ENCODE peak calls at places on chromosomes 1 and 21, in nine cellular contexts. G is CD4-positive, alpha-beta T cell; R is NCI-H1436; J is EL; I is SW480; Y is NCI-H1092 treated with DMSO at 0.1 percent for 48 hours; D is activated CD4-positive, alpha-beta T cell treated with anti-CD3 and anti-CD28 coated beads, Interleukin-2, amount 50 U/mL, for 24 hours; P is amygdala; H is colonic mucosa. S is an unnamed sample.

GRCh38 chr1:17682403-17682802 is 72.7 kb upstream of the ACTL8 start:
- DNase-seq in G (no peak), R (no peak), J (no peak), I (no peak), Y (peak), D (no peak), P (no peak), H (no peak), S (no peak)

GRCh38 chr1:185862235-185862634 is 128.0 kb downstream of the HMCN1 start:
- DNase-seq in G (no peak), R (no peak), J (peak), I (no peak), Y (no peak), D (no peak), P (no peak), H (no peak), S (no peak)

GRCh38 chr1:151693057-151693651 is 23.4 kb downstream of the CELF3 start:
- DNase-seq in G (no peak), R (peak), J (peak), I (peak), Y (peak), D (no peak), P (no peak), H (peak), S (peak)

GRCh38 chr21:33198346-33199135 is 31.2 kb upstream of the IFNAR2 start:
- DNase-seq in G (no peak), R (no peak), J (no peak), I (no peak), Y (no peak), D (no peak), P (peak), H (no peak), S (no peak)

GRCh38 chr1:224014328-224014649 is 99.6 kb upstream of the FBXO28 start:
- DNase-seq in G (no peak), R (no peak), J (no peak), I (no peak), Y (no peak), D (no peak), P (no peak), H (no peak), S (no peak)

GRCh38 chr1:62268315-62268714 is 50.9 kb downstream of the KANK4 start:
- DNase-seq in G (no peak), R (no peak), J (no peak), I (no peak), Y (no peak), D (no peak), P (no peak), H (no peak), S (no peak)

GRCh38 chr1:224781800-224782199 is 147.7 kb upstream of the DNAH14 start:
- DNase-seq in G (no peak), R (no peak), J (no peak), I (no peak), Y (no peak), D (no peak), P (no peak), H (no peak), S (no peak)

GRCh38 chr1:12528021-12528852 is 89.8 kb downstream of the DHRS3 start:
- DNase-seq in G (no peak), R (no peak), J (peak), I (no peak), Y (peak), D (no peak), P (no peak), H (peak), S (no peak)

GRCh38 chr1:54009406-54009805 is 8.6 kb downstream of the LDLRAD1 start:
- DNase-seq in G (no peak), R (no peak), J (no peak), I (no peak), Y (no peak), D (no peak), P (no peak), H (no peak), S (no peak)

GRCh38 chr1:43414634-43415223 is 25.0 kb downstream of the SZT2 start:
- DNase-seq in G (peak), R (peak), J (peak), I (peak), Y (peak), D (no peak), P (peak), H (peak), S (peak)

GRCh38 chr1:234610061-234610581 is at the start of gene IRF2BP2:
- DNase-seq in G (peak), R (peak), J (peak), I (peak), Y (peak), D (peak), P (peak), H (peak), S (peak)

GRCh38 chr1:52072291-52072690 is 16.2 kb downstream of the BTF3L4 start:
- DNase-seq in G (no peak), R (no peak), J (no peak), I (no peak), Y (no peak), D (no peak), P (no peak), H (no peak), S (no peak)

GRCh38 chr1:48898894-48899293 is 122.2 kb upstream of the BEND5 start:
- DNase-seq in G (no peak), R (no peak), J (no peak), I (no peak), Y (no peak), D (no peak), P (no peak), H (no peak), S (no peak)

GRCh38 chr1:161313554-161314200 is 504 bp upstream of the SDHC start:
- DNase-seq in G (no peak), R (no peak), J (no peak), I (peak), Y (peak), D (no peak), P (peak), H (no peak), S (peak)

GRCh38 chr1:61588736-61589381 is 136.1 kb downstream of the TM2D1 start:
- DNase-seq in G (peak), R (peak), J (peak), I (peak), Y (peak), D (peak), P (no peak), H (peak), S (peak)

GRCh38 chr1:175497501-175497900 is 245.9 kb downstream of the TNR start:
- DNase-seq in G (no peak), R (no peak), J (no peak), I (no peak), Y (no peak), D (no peak), P (no peak), H (no peak), S (no peak)

GRCh38 chr1:55318111-55318817 is 103.1 kb upstream of the USP24 start:
- DNase-seq in G (no peak), R (no peak), J (no peak), I (no peak), Y (no peak), D (no peak), P (no peak), H (no peak), S (no peak)

GRCh38 chr1:91876751-91877573 is 9.0 kb downstream of the TGFBR3 start:
- DNase-seq in G (no peak), R (no peak), J (no peak), I (no peak), Y (no peak), D (no peak), P (no peak), H (no peak), S (no peak)

GRCh38 chr1:153610334-153611023 is 2.5 kb downstream of the S100A16 start:
- DNase-seq in G (no peak), R (no peak), J (peak), I (peak), Y (no peak), D (no peak), P (no peak), H (peak), S (no peak)

GRCh38 chr1:198563578-198563977 is 23.1 kb upstream of the ATP6V1G3 start:
- DNase-seq in G (no peak), R (no peak), J (peak), I (no peak), Y (no peak), D (no peak), P (no peak), H (no peak), S (no peak)

GRCh38 chr1:170664828-170665617 is 1.1 kb downstream of the PRRX1 start:
- DNase-seq in G (no peak), R (no peak), J (peak), I (peak), Y (peak), D (no peak), P (peak), H (peak), S (no peak)

GRCh38 chr21:42631142-42631541 is 22.3 kb upstream of the PDE9A start:
- DNase-seq in G (no peak), R (no peak), J (no peak), I (no peak), Y (no peak), D (no peak), P (no peak), H (no peak), S (no peak)

GRCh38 chr1:92537333-92537884 is 50.7 kb upstream of the GFI1 start:
- DNase-seq in G (no peak), R (no peak), J (no peak), I (no peak), Y (no peak), D (no peak), P (no peak), H (no peak), S (no peak)

GRCh38 chr1:52677407-52677806 is 20.7 kb downstream of the COA7 start:
- DNase-seq in G (no peak), R (no peak), J (no peak), I (no peak), Y (peak), D (no peak), P (no peak), H (peak), S (no peak)

GRCh38 chr1:241447056-241447649 is 72.4 kb downstream of the FH start:
- DNase-seq in G (no peak), R (no peak), J (no peak), I (peak), Y (no peak), D (no peak), P (no peak), H (no peak), S (peak)

GRCh38 chr1:65174585-65174984 is 26.6 kb downstream of the AK4 start:
- DNase-seq in G (no peak), R (no peak), J (peak), I (no peak), Y (no peak), D (no peak), P (no peak), H (no peak), S (no peak)

GRCh38 chr1:100387644-100388350 is 35.5 kb downstream of the CDC14A start:
- DNase-seq in G (no peak), R (no peak), J (peak), I (no peak), Y (no peak), D (no peak), P (no peak), H (no peak), S (no peak)

GRCh38 chr1:160103658-160104519 is 5.5 kb upstream of the IGSF8 start:
- DNase-seq in G (no peak), R (no peak), J (no peak), I (no peak), Y (no peak), D (no peak), P (peak), H (no peak), S (peak)

GRCh38 chr1:72111662-72112061 is 170.7 kb downstream of the NEGR1 start:
- DNase-seq in G (no peak), R (no peak), J (no peak), I (no peak), Y (no peak), D (no peak), P (no peak), H (no peak), S (no peak)

GRCh38 chr1:121408354-121408753 is 223.6 kb downstream of the SRGAP2C start:
- DNase-seq in G (no peak), R (no peak), J (no peak), I (no peak), Y (no peak), D (no peak), P (no peak), H (no peak), S (no peak)

GRCh38 chr1:61980561-61980960 is 214.1 kb upstream of the L1TD1 start:
- DNase-seq in G (no peak), R (no peak), J (no peak), I (no peak), Y (no peak), D (no peak), P (no peak), H (no peak), S (peak)

GRCh38 chr1:38746966-38747600 is 112.5 kb downstream of the RRAGC start:
- DNase-seq in G (no peak), R (peak), J (no peak), I (peak), Y (no peak), D (no peak), P (no peak), H (no peak), S (no peak)

GRCh38 chr1:4172659-4173599 is 272.9 kb upstream of the C1orf174 start:
- DNase-seq in G (no peak), R (peak), J (no peak), I (peak), Y (no peak), D (no peak), P (no peak), H (no peak), S (no peak)

GRCh38 chr21:43333301-43334062 is 93.4 kb downstream of the SIK1 start:
- DNase-seq in G (no peak), R (no peak), J (peak), I (peak), Y (peak), D (no peak), P (no peak), H (no peak), S (no peak)

GRCh38 chr1:56797079-56797685 is 22.0 kb downstream of the FYB2 start:
- DNase-seq in G (no peak), R (no peak), J (no peak), I (peak), Y (peak), D (no peak), P (no peak), H (peak), S (peak)

GRCh38 chr1:57623039-57623790 is 199.4 kb upstream of the DAB1 start:
- DNase-seq in G (no peak), R (no peak), J (peak), I (peak), Y (no peak), D (no peak), P (no peak), H (no peak), S (peak)

S was measured in G401.